ENCODE peak calls at places on chromosomes 5 and 9, in six cellular contexts. One of them, this sample, is unnamed.

GRCh38 chr5:2169862-2170820 is 287.4 kb upstream of the IRX4 start:
- DNase-seq in hepatocyte: no peak
- DNase-seq in tibial artery: peak
- DNase-seq in brain microvascular endothelial cell: no peak
- DNase-seq in cardiac muscle cell: peak
- DNase-seq in psoas muscle: no peak
- DNase-seq in this sample: no peak

GRCh38 chr5:43215073-43215631 is 23.1 kb downstream of the NIM1K start:
- DNase-seq in cardiac muscle cell: no peak
- DNase-seq in tibial artery: no peak
- DNase-seq in brain microvascular endothelial cell: no peak
- DNase-seq in psoas muscle: no peak
- DNase-seq in hepatocyte: no peak
- DNase-seq in this sample: no peak

GRCh38 chr5:119943148-119943547 is 313.8 kb downstream of the FAM170A start:
- DNase-seq in hepatocyte: no peak
- DNase-seq in cardiac muscle cell: no peak
- DNase-seq in psoas muscle: no peak
- DNase-seq in brain microvascular endothelial cell: peak
- DNase-seq in tibial artery: no peak
- DNase-seq in this sample: no peak

GRCh38 chr5:79107020-79107796 is 4.4 kb upstream of the BHMT start:
- DNase-seq in brain microvascular endothelial cell: no peak
- DNase-seq in hepatocyte: peak
- DNase-seq in psoas muscle: no peak
- DNase-seq in cardiac muscle cell: no peak
- DNase-seq in tibial artery: no peak
- DNase-seq in this sample: no peak

GRCh38 chr5:131515348-131515747 is 119.7 kb downstream of the RAPGEF6 start:
- DNase-seq in cardiac muscle cell: no peak
- DNase-seq in tibial artery: no peak
- DNase-seq in hepatocyte: no peak
- DNase-seq in psoas muscle: no peak
- DNase-seq in brain microvascular endothelial cell: no peak
- DNase-seq in this sample: no peak

GRCh38 chr5:72234265-72234700 is 85.8 kb downstream of the MRPS27 start:
- DNase-seq in hepatocyte: peak
- DNase-seq in tibial artery: no peak
- DNase-seq in cardiac muscle cell: no peak
- DNase-seq in psoas muscle: no peak
- DNase-seq in brain microvascular endothelial cell: peak
- DNase-seq in this sample: no peak

GRCh38 chr5:112738180-112738560 is 485 bp downstream of the APC start:
- DNase-seq in psoas muscle: no peak
- DNase-seq in tibial artery: no peak
- DNase-seq in brain microvascular endothelial cell: peak
- DNase-seq in hepatocyte: no peak
- DNase-seq in cardiac muscle cell: no peak
- DNase-seq in this sample: peak

GRCh38 chr9:96386157-96386556 is 2.6 kb upstream of the SLC35D2 start:
- DNase-seq in tibial artery: no peak
- DNase-seq in brain microvascular endothelial cell: no peak
- DNase-seq in hepatocyte: no peak
- DNase-seq in cardiac muscle cell: no peak
- DNase-seq in psoas muscle: no peak
- DNase-seq in this sample: no peak

GRCh38 chr5:175484322-175484721 is 6.0 kb downstream of the SFXN1 start:
- DNase-seq in tibial artery: no peak
- DNase-seq in cardiac muscle cell: no peak
- DNase-seq in psoas muscle: no peak
- DNase-seq in brain microvascular endothelial cell: no peak
- DNase-seq in hepatocyte: no peak
- DNase-seq in this sample: no peak

GRCh38 chr9:120654278-120654677 is 60.0 kb downstream of the MEGF9 start:
- DNase-seq in tibial artery: no peak
- DNase-seq in brain microvascular endothelial cell: no peak
- DNase-seq in hepatocyte: no peak
- DNase-seq in cardiac muscle cell: no peak
- DNase-seq in psoas muscle: no peak
- DNase-seq in this sample: no peak

GRCh38 chr9:109012876-109013677 is at the start of gene CTNNAL1:
- DNase-seq in tibial artery: peak
- DNase-seq in cardiac muscle cell: peak
- DNase-seq in brain microvascular endothelial cell: peak
- DNase-seq in hepatocyte: peak
- DNase-seq in psoas muscle: peak
- DNase-seq in this sample: peak

GRCh38 chr9:129910628-129911567 is 75.6 kb downstream of the USP20 start:
- DNase-seq in hepatocyte: peak
- DNase-seq in brain microvascular endothelial cell: peak
- DNase-seq in cardiac muscle cell: no peak
- DNase-seq in tibial artery: no peak
- DNase-seq in psoas muscle: no peak
- DNase-seq in this sample: no peak

GRCh38 chr9:12416736-12417135 is 276.4 kb upstream of the TYRP1 start:
- DNase-seq in cardiac muscle cell: no peak
- DNase-seq in hepatocyte: no peak
- DNase-seq in tibial artery: no peak
- DNase-seq in brain microvascular endothelial cell: no peak
- DNase-seq in psoas muscle: no peak
- DNase-seq in this sample: no peak

GRCh38 chr5:95686661-95687060 is 3.9 kb upstream of the SPATA9 start:
- DNase-seq in tibial artery: no peak
- DNase-seq in cardiac muscle cell: no peak
- DNase-seq in psoas muscle: no peak
- DNase-seq in hepatocyte: no peak
- DNase-seq in brain microvascular endothelial cell: no peak
- DNase-seq in this sample: no peak

GRCh38 chr5:174608631-174609097 is 115.7 kb upstream of the MSX2 start:
- DNase-seq in hepatocyte: no peak
- DNase-seq in tibial artery: peak
- DNase-seq in cardiac muscle cell: peak
- DNase-seq in brain microvascular endothelial cell: no peak
- DNase-seq in psoas muscle: peak
- DNase-seq in this sample: peak

GRCh38 chr5:57780959-57781325 is 298.3 kb upstream of the ACTBL2 start:
- DNase-seq in cardiac muscle cell: no peak
- DNase-seq in brain microvascular endothelial cell: no peak
- DNase-seq in psoas muscle: no peak
- DNase-seq in tibial artery: no peak
- DNase-seq in hepatocyte: no peak
- DNase-seq in this sample: peak

GRCh38 chr5:120473332-120473731 is 9.2 kb downstream of the PRR16 start:
- DNase-seq in brain microvascular endothelial cell: no peak
- DNase-seq in tibial artery: no peak
- DNase-seq in hepatocyte: no peak
- DNase-seq in psoas muscle: no peak
- DNase-seq in cardiac muscle cell: no peak
- DNase-seq in this sample: no peak

GRCh38 chr5:136285501-136285900 is 79.8 kb downstream of the TRPC7 start:
- DNase-seq in brain microvascular endothelial cell: peak
- DNase-seq in psoas muscle: no peak
- DNase-seq in hepatocyte: no peak
- DNase-seq in cardiac muscle cell: no peak
- DNase-seq in tibial artery: no peak
- DNase-seq in this sample: no peak

GRCh38 chr5:60287174-60287771 is 393.7 kb upstream of the PDE4D start:
- DNase-seq in tibial artery: no peak
- DNase-seq in psoas muscle: no peak
- DNase-seq in cardiac muscle cell: peak
- DNase-seq in brain microvascular endothelial cell: peak
- DNase-seq in hepatocyte: peak
- DNase-seq in this sample: no peak

GRCh38 chr5:179261301-179262125 is 83.7 kb downstream of the ADAMTS2 start:
- DNase-seq in brain microvascular endothelial cell: no peak
- DNase-seq in tibial artery: peak
- DNase-seq in hepatocyte: peak
- DNase-seq in psoas muscle: peak
- DNase-seq in cardiac muscle cell: peak
- DNase-seq in this sample: no peak

GRCh38 chr5:125410501-125411162 is 664.2 kb upstream of the ZNF608 start:
- DNase-seq in brain microvascular endothelial cell: peak
- DNase-seq in hepatocyte: peak
- DNase-seq in cardiac muscle cell: no peak
- DNase-seq in psoas muscle: no peak
- DNase-seq in tibial artery: no peak
- DNase-seq in this sample: no peak

GRCh38 chr5:57718155-57718554 is 235.5 kb upstream of the ACTBL2 start:
- DNase-seq in tibial artery: no peak
- DNase-seq in hepatocyte: no peak
- DNase-seq in brain microvascular endothelial cell: peak
- DNase-seq in cardiac muscle cell: no peak
- DNase-seq in psoas muscle: no peak
- DNase-seq in this sample: no peak

GRCh38 chr5:120604898-120605297 is 140.8 kb downstream of the PRR16 start:
- DNase-seq in hepatocyte: no peak
- DNase-seq in brain microvascular endothelial cell: peak
- DNase-seq in cardiac muscle cell: no peak
- DNase-seq in tibial artery: no peak
- DNase-seq in psoas muscle: no peak
- DNase-seq in this sample: no peak

GRCh38 chr9:122444366-122444765 is 33.4 kb downstream of the OR1J1 start:
- DNase-seq in psoas muscle: no peak
- DNase-seq in hepatocyte: no peak
- DNase-seq in cardiac muscle cell: no peak
- DNase-seq in tibial artery: no peak
- DNase-seq in brain microvascular endothelial cell: peak
- DNase-seq in this sample: no peak

GRCh38 chr5:88245241-88245892 is 23.3 kb downstream of the TMEM161B start:
- DNase-seq in psoas muscle: no peak
- DNase-seq in tibial artery: no peak
- DNase-seq in brain microvascular endothelial cell: no peak
- DNase-seq in cardiac muscle cell: no peak
- DNase-seq in hepatocyte: no peak
- DNase-seq in this sample: no peak

GRCh38 chr5:164335837-164336236 is 830.4 kb downstream of the MAT2B start:
- DNase-seq in brain microvascular endothelial cell: no peak
- DNase-seq in hepatocyte: no peak
- DNase-seq in cardiac muscle cell: no peak
- DNase-seq in psoas muscle: no peak
- DNase-seq in tibial artery: no peak
- DNase-seq in this sample: no peak

GRCh38 chr9:134329886-134330285 is 3.6 kb downstream of the RXRA start:
- DNase-seq in psoas muscle: peak
- DNase-seq in tibial artery: peak
- DNase-seq in cardiac muscle cell: no peak
- DNase-seq in brain microvascular endothelial cell: no peak
- DNase-seq in hepatocyte: no peak
- DNase-seq in this sample: no peak

GRCh38 chr5:102771435-102771834 is 16.3 kb downstream of the PAM start:
- DNase-seq in hepatocyte: no peak
- DNase-seq in psoas muscle: no peak
- DNase-seq in tibial artery: no peak
- DNase-seq in brain microvascular endothelial cell: no peak
- DNase-seq in cardiac muscle cell: no peak
- DNase-seq in this sample: no peak

GRCh38 chr5:102767864-102768263 is 12.8 kb downstream of the PAM start:
- DNase-seq in brain microvascular endothelial cell: no peak
- DNase-seq in tibial artery: no peak
- DNase-seq in cardiac muscle cell: no peak
- DNase-seq in hepatocyte: no peak
- DNase-seq in psoas muscle: no peak
- DNase-seq in this sample: no peak

GRCh38 chr5:102766295-102767090 is 11.4 kb downstream of the PAM start:
- DNase-seq in tibial artery: no peak
- DNase-seq in cardiac muscle cell: no peak
- DNase-seq in psoas muscle: no peak
- DNase-seq in brain microvascular endothelial cell: no peak
- DNase-seq in hepatocyte: no peak
- DNase-seq in this sample: no peak

GRCh38 chr5:102772273-102772672 is 17.2 kb downstream of the PAM start:
- DNase-seq in psoas muscle: no peak
- DNase-seq in hepatocyte: no peak
- DNase-seq in cardiac muscle cell: no peak
- DNase-seq in tibial artery: no peak
- DNase-seq in brain microvascular endothelial cell: no peak
- DNase-seq in this sample: no peak

GRCh38 chr5:102770803-102771202 is 15.7 kb downstream of the PAM start:
- DNase-seq in tibial artery: no peak
- DNase-seq in psoas muscle: no peak
- DNase-seq in hepatocyte: no peak
- DNase-seq in cardiac muscle cell: no peak
- DNase-seq in brain microvascular endothelial cell: no peak
- DNase-seq in this sample: no peak
- H3K27ac ChIP-seq in tibial artery: no peak
- H3K27ac ChIP-seq in psoas muscle: no peak
- H3K27ac ChIP-seq in hepatocyte: no peak
- H3K27ac ChIP-seq in cardiac muscle cell: no peak
- H3K27ac ChIP-seq in brain microvascular endothelial cell: no peak
- H3K27ac ChIP-seq in this sample: no peak

GRCh38 chr5:90555666-90556065 is 2.9 kb upstream of the ADGRV1 start:
- DNase-seq in hepatocyte: no peak
- DNase-seq in brain microvascular endothelial cell: no peak
- DNase-seq in psoas muscle: no peak
- DNase-seq in tibial artery: no peak
- DNase-seq in cardiac muscle cell: no peak
- DNase-seq in this sample: no peak

GRCh38 chr5:90558344-90559192 is at the start of gene ADGRV1:
- DNase-seq in cardiac muscle cell: peak
- DNase-seq in tibial artery: peak
- DNase-seq in brain microvascular endothelial cell: peak
- DNase-seq in psoas muscle: peak
- DNase-seq in hepatocyte: peak
- DNase-seq in this sample: peak

GRCh38 chr5:90560771-90561170 is 2.2 kb downstream of the ADGRV1 start:
- DNase-seq in tibial artery: no peak
- DNase-seq in brain microvascular endothelial cell: no peak
- DNase-seq in hepatocyte: no peak
- DNase-seq in psoas muscle: no peak
- DNase-seq in cardiac muscle cell: no peak
- DNase-seq in this sample: no peak

GRCh38 chr5:90557391-90557790 is 1.2 kb upstream of the ADGRV1 start:
- DNase-seq in psoas muscle: no peak
- DNase-seq in tibial artery: no peak
- DNase-seq in cardiac muscle cell: no peak
- DNase-seq in brain microvascular endothelial cell: no peak
- DNase-seq in hepatocyte: no peak
- DNase-seq in this sample: no peak

GRCh38 chr5:90557871-90558270 is 726 bp upstream of the ADGRV1 start:
- DNase-seq in hepatocyte: no peak
- DNase-seq in psoas muscle: no peak
- DNase-seq in tibial artery: no peak
- DNase-seq in brain microvascular endothelial cell: no peak
- DNase-seq in cardiac muscle cell: no peak
- DNase-seq in this sample: no peak
- H3K27ac ChIP-seq in hepatocyte: peak
- H3K27ac ChIP-seq in psoas muscle: no peak
- H3K27ac ChIP-seq in tibial artery: no peak
- H3K27ac ChIP-seq in brain microvascular endothelial cell: no peak
- H3K27ac ChIP-seq in cardiac muscle cell: no peak
- H3K27ac ChIP-seq in this sample: peak

GRCh38 chr9:34016149-34016548 is 32.5 kb downstream of the UBAP2 start:
- DNase-seq in cardiac muscle cell: no peak
- DNase-seq in tibial artery: no peak
- DNase-seq in hepatocyte: no peak
- DNase-seq in psoas muscle: no peak
- DNase-seq in brain microvascular endothelial cell: no peak
- DNase-seq in this sample: no peak
- H3K27ac ChIP-seq in cardiac muscle cell: no peak
- H3K27ac ChIP-seq in tibial artery: no peak
- H3K27ac ChIP-seq in hepatocyte: no peak
- H3K27ac ChIP-seq in psoas muscle: no peak
- H3K27ac ChIP-seq in brain microvascular endothelial cell: no peak
- H3K27ac ChIP-seq in this sample: no peak

GRCh38 chr9:113583511-113584470 is 120.3 kb downstream of the RGS3 start:
- DNase-seq in psoas muscle: peak
- DNase-seq in cardiac muscle cell: no peak
- DNase-seq in hepatocyte: no peak
- DNase-seq in tibial artery: no peak
- DNase-seq in brain microvascular endothelial cell: no peak
- DNase-seq in this sample: no peak
- H3K27ac ChIP-seq in psoas muscle: no peak
- H3K27ac ChIP-seq in cardiac muscle cell: no peak
- H3K27ac ChIP-seq in hepatocyte: no peak
- H3K27ac ChIP-seq in tibial artery: peak
- H3K27ac ChIP-seq in brain microvascular endothelial cell: no peak
- H3K27ac ChIP-seq in this sample: no peak